ENCODE peak calls at places on chromosomes 2 and 18, in nine cellular contexts. G is heart left ventricle, B is ovary, U is IMR-90, Q is prostate gland, L is HepG2, N is breast epithelium, P is stomach, M is tibial nerve. J is an unnamed sample.

GRCh38 chr2:109623297-109623696 is 9.1 kb downstream of the SOWAHC start:
- DNase-seq in G (no peak), L (no peak), B (no peak), P (no peak), Q (no peak), M (no peak), N (no peak), U (no peak), J (no peak)

GRCh38 chr18:22026362-22026761 is 143.0 kb upstream of the GATA6 start:
- DNase-seq in Q (no peak), B (no peak), M (no peak), N (no peak), L (no peak), U (no peak), G (no peak), P (no peak), J (no peak)

GRCh38 chr18:1751249-1751648 is 820.1 kb downstream of the METTL4 start:
- DNase-seq in G (no peak), N (no peak), U (no peak), P (no peak), B (no peak), L (no peak), M (no peak), Q (no peak), J (no peak)

GRCh38 chr2:205889073-205889472 is 196.9 kb downstream of the INO80D start:
- DNase-seq in B (no peak), G (no peak), P (no peak), Q (no peak), L (no peak), U (peak; percentile 12), N (peak; percentile 24), M (no peak), J (no peak)

GRCh38 chr18:66900837-66901236 is 296.9 kb upstream of the CDH19 start:
- DNase-seq in Q (no peak), L (peak; percentile 66), P (no peak), U (no peak), G (no peak), M (no peak), N (no peak), B (no peak), J (no peak)

GRCh38 chr2:237424544-237424943 is 10.6 kb upstream of the COL6A3 start:
- DNase-seq in N (no peak), G (no peak), L (no peak), P (no peak), U (no peak), M (no peak), Q (no peak), B (no peak), J (no peak)

GRCh38 chr2:168685619-168686453 is 116.6 kb upstream of the NOSTRIN start:
- DNase-seq in N (no peak), Q (no peak), M (no peak), B (no peak), L (no peak), U (no peak), P (no peak), G (no peak), J (no peak)

GRCh38 chr2:230170532-230170931 is 49.3 kb downstream of the SP110 start:
- DNase-seq in G (no peak), B (no peak), P (peak; percentile 58), N (no peak), L (no peak), Q (peak; percentile 40), U (no peak), M (no peak), J (no peak)

GRCh38 chr2:166091439-166091838 is 36.4 kb downstream of the SCN1A start:
- DNase-seq in Q (no peak), G (no peak), B (no peak), U (peak; percentile 32), N (no peak), M (no peak), L (no peak), P (no peak), J (no peak)

DNA sequence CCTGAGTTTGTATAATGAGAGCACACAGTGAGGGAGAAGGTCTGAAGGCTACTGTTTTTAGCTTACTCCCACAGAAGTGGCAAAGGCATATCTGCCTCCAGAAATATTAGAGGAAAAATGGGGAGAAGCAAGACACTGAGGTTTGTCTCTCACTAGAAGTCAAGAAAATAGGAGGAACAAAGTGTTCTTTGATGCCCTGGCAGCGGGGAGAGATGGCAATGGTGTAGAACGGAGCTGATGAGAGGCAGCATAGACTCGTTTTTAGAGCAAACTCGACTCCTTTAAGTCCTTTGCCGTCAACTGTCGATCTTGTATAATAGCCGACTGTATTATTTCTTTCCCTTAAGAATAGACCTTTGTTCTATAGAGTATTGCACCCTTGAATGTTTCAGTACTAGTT is 73.8 kb downstream of the ANKRD44 start:
- DNase-seq in M (no peak), P (no peak), G (no peak), L (no peak), B (no peak), U (no peak), Q (no peak), N (no peak), J (no peak)
- H3K4me3 ChIP-seq in M (peak overlapping the region; percentile 29), P (no peak overlapping the region), G (no peak overlapping the region), L (no peak overlapping the region), B (no peak overlapping the region), U (no peak overlapping the region), Q (no peak overlapping the region), N (no peak overlapping the region), J (no peak overlapping the region)

DNA sequence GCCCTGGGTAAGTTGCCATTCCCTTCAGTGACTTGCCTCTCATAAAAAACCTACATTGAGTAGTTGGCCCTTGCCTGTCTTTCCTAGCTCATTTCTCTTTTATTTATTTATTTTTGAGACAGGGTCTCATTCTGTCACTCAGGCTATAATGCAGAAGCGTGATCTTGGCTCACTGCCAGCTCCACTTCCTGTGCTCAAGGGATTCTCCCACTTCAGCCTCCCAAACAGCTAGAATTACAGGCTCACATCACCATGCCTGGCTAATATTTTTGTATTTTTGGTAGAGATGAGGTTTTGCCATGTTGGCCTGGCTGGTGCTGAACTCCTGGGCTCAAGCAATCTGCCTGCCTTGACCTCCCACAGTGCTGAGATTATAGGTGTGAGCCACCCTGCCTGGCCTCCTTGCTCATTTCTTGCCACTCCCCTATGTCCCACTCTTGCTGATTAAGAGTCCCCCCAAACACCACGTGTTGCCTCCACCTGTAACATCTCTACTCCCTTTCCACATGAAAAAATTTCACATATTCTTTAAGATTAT is 12.6 kb downstream of the EVA1A start:
- DNase-seq in P (peak; percentile 30), M (no peak), B (no peak), N (no peak), G (no peak), U (peak; percentile 49), Q (no peak), L (no peak), J (no peak)
- H3K27ac ChIP-seq in P (no peak overlapping the region), M (no peak overlapping the region), B (no peak overlapping the region), N (no peak overlapping the region), G (no peak overlapping the region), U (no peak overlapping the region), Q (no peak overlapping the region), L (no peak overlapping the region), J (no peak overlapping the region)

GRCh38 chr2:20523798-20524197 is 76.9 kb downstream of the RHOB start:
- DNase-seq in L (no peak), M (no peak), Q (no peak), N (no peak), B (no peak), P (no peak), G (no peak), U (no peak), J (no peak)

GRCh38 chr2:20526146-20526545 is 79.3 kb downstream of the RHOB start:
- DNase-seq in Q (no peak), G (no peak), U (peak; percentile 16), L (no peak), P (no peak), M (no peak), N (no peak), B (no peak), J (no peak)

GRCh38 chr2:20524412-20525040 is 77.7 kb downstream of the RHOB start:
- DNase-seq in N (no peak), B (no peak), P (no peak), G (peak; percentile 82), L (no peak), M (no peak), Q (no peak), U (no peak), J (peak; percentile 67)

GRCh38 chr2:20526666-20527065 is 79.8 kb downstream of the RHOB start:
- DNase-seq in G (peak; percentile 60), N (no peak), Q (no peak), U (no peak), M (no peak), L (no peak), B (no peak), P (peak; percentile 46), J (no peak)

GRCh38 chr2:20525041-20526035 is 78.5 kb downstream of the RHOB start:
- DNase-seq in P (peak; percentile 44), G (peak; percentile 74), B (peak; percentile 43), N (no peak), Q (no peak), U (peak; percentile 68), M (peak; percentile 74), L (peak; percentile 96), J (no peak)
- TF ChIP-seq POLR2A in P (no peak), G (no peak), B (no peak), N (no peak), Q (no peak), U (no peak), M (no peak), L (no peak), J (no peak)

DNA sequence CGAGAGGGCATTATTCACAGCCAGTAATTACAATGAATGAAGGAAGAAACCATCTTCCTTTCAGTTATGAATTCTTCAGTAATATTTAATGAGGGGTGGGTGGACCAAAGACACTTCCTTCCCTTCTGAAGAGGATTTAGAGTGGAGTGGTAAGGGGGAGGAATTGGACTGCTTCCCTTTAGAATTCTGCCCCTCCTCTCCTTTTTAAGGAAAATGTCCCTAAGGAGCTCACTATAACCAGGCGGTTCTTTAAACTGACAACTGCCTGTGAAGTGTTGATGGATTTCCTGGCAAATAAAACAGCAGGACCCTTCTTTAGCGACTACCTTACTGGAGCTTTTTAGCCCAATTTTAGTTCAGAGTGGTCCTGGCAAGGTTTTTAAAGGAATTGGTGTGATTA is 86.4 kb downstream of the LIMS1 start:
- DNase-seq in L (no peak), Q (no peak), P (no peak), N (no peak), B (no peak), U (no peak), G (no peak), M (no peak), J (no peak)
- H3K4me3 ChIP-seq in L (no peak overlapping the region), Q (no peak overlapping the region), P (peak overlapping the region; percentile 23), N (no peak overlapping the region), B (no peak overlapping the region), U (no peak overlapping the region), G (no peak overlapping the region), M (no peak overlapping the region), J (no peak overlapping the region)

J was measured in Peyer's patch.